ENCODE peak calls at places on chromosomes 3 and 15, in five cellular contexts. One of them, this sample, is unnamed.

GRCh38 chr3:143182861-143183667 is 63.5 kb downstream of the CHST2 start:
- DNase-seq in tibial artery: no peak
- DNase-seq in astrocyte of the cerebellum: no peak
- DNase-seq in tibial nerve: no peak
- DNase-seq in H1: no peak
- DNase-seq in this sample: no peak

GRCh38 chr3:188431553-188431952 is 277.6 kb downstream of the LPP start:
- DNase-seq in tibial artery: no peak
- DNase-seq in astrocyte of the cerebellum: no peak
- DNase-seq in tibial nerve: no peak
- DNase-seq in H1: no peak
- DNase-seq in this sample: no peak

GRCh38 chr3:181838940-181839914 is 127.5 kb downstream of the SOX2 start:
- DNase-seq in tibial artery: no peak
- DNase-seq in astrocyte of the cerebellum: no peak
- DNase-seq in tibial nerve: no peak
- DNase-seq in H1: no peak
- DNase-seq in this sample: no peak

GRCh38 chr3:111571272-111571671 is 23.9 kb downstream of the ZBED2 start:
- DNase-seq in tibial artery: no peak
- DNase-seq in astrocyte of the cerebellum: no peak
- DNase-seq in tibial nerve: no peak
- DNase-seq in H1: no peak
- DNase-seq in this sample: no peak

GRCh38 chr3:114242947-114243346 is 5.6 kb upstream of the ZNF80 start:
- DNase-seq in tibial artery: no peak
- DNase-seq in astrocyte of the cerebellum: no peak
- DNase-seq in tibial nerve: no peak
- DNase-seq in H1: no peak
- DNase-seq in this sample: no peak

GRCh38 chr3:98732239-98733054 is 30.7 kb upstream of the ST3GAL6 start:
- DNase-seq in tibial artery: peak; percentile 72
- DNase-seq in astrocyte of the cerebellum: no peak
- DNase-seq in tibial nerve: peak; percentile 53
- DNase-seq in H1: peak; percentile 31
- DNase-seq in this sample: peak; percentile 72

GRCh38 chr3:38627956-38628355 is 21.5 kb downstream of the SCN5A start:
- DNase-seq in tibial artery: no peak
- DNase-seq in astrocyte of the cerebellum: no peak
- DNase-seq in tibial nerve: no peak
- DNase-seq in H1: no peak
- DNase-seq in this sample: no peak

GRCh38 chr3:134600685-134601502 is 49.9 kb downstream of the KY start:
- DNase-seq in tibial artery: no peak
- DNase-seq in astrocyte of the cerebellum: peak; percentile 42
- DNase-seq in tibial nerve: peak; percentile 41
- DNase-seq in H1: no peak
- DNase-seq in this sample: peak; percentile 71

GRCh38 chr3:185656321-185656840 is 70.3 kb downstream of the SENP2 start:
- DNase-seq in tibial artery: peak; percentile 90
- DNase-seq in astrocyte of the cerebellum: peak; percentile 96
- DNase-seq in tibial nerve: peak; percentile 76
- DNase-seq in H1: no peak
- DNase-seq in this sample: no peak

GRCh38 chr15:34855893-34856292 is 60.5 kb upstream of the ACTC1 start:
- DNase-seq in tibial artery: peak; percentile 73
- DNase-seq in astrocyte of the cerebellum: no peak
- DNase-seq in tibial nerve: no peak
- DNase-seq in H1: no peak
- DNase-seq in this sample: no peak

GRCh38 chr15:64774556-64775523 is 549 bp downstream of the RBPMS2 start:
- DNase-seq in tibial artery: no peak
- DNase-seq in astrocyte of the cerebellum: no peak
- DNase-seq in tibial nerve: no peak
- DNase-seq in H1: no peak
- DNase-seq in this sample: peak; percentile 30

DNA sequence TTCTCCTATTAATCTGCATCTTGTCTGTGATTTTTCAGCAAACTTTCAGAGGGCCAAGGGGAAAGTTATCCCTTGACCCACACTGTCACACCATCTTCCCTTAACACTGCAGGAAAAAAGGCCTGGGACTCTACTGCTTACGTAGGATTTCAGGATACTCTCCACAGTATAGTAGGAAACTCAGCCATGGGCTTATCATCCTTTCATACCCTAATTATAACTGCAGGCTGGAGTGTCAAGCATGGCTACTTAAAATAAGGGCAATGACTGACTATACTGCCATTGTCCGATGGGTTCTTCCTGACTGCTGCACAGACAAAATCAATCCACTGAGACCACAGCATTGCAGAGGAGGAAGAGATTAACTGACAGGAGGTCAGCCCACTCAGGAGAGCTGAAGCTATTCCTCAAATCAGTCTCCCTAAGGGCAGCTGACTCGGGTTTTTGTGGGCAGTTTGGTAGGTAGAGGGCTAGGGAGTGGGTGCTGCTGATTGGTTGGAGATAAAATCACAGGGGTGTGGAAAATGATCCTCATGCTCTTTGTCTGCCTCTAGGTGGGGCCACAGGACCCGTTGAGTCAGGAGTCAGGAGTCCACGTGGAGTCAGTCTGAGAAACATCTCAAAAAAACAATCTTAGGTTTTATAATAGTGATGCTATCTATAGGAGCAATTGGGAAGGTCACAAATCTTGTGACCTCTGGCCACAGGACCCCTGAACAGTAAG is 118.2 kb upstream of the STRIT1 start:
- DNase-seq in tibial artery: no peak
- DNase-seq in astrocyte of the cerebellum: no peak
- DNase-seq in tibial nerve: no peak
- DNase-seq in H1: no peak
- DNase-seq in this sample: no peak
- TF ChIP-seq CTCF in tibial artery: no peak
- TF ChIP-seq CTCF in astrocyte of the cerebellum: no peak
- TF ChIP-seq CTCF in tibial nerve: no peak
- TF ChIP-seq CTCF in H1: no peak
- TF ChIP-seq CTCF in this sample: no peak

DNA sequence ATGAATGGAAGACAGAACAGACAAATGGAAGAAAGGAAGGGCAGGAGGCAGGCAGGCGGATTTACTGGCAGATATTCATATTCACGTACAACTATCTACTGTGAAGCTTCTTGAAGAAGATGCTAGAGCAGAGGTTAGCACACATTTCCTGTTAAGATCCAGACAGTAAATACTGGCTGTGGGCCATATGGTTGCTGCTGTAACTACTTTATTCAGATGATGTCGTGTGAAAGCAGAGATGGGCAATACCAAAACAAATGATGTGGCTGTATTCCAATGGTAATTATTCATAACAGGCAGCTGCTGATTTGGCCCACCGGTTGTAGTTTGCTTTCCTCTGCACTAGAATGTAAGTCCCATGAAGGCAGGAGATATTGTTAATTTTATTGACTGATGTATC is 115.7 kb upstream of the PRTG start:
- DNase-seq in tibial artery: no peak
- DNase-seq in astrocyte of the cerebellum: no peak
- DNase-seq in tibial nerve: no peak
- DNase-seq in H1: no peak
- DNase-seq in this sample: no peak
- TF ChIP-seq CTCF in tibial artery: no peak
- TF ChIP-seq CTCF in astrocyte of the cerebellum: no peak
- TF ChIP-seq CTCF in tibial nerve: no peak
- TF ChIP-seq CTCF in H1: no peak
- TF ChIP-seq CTCF in this sample: no peak

DNA sequence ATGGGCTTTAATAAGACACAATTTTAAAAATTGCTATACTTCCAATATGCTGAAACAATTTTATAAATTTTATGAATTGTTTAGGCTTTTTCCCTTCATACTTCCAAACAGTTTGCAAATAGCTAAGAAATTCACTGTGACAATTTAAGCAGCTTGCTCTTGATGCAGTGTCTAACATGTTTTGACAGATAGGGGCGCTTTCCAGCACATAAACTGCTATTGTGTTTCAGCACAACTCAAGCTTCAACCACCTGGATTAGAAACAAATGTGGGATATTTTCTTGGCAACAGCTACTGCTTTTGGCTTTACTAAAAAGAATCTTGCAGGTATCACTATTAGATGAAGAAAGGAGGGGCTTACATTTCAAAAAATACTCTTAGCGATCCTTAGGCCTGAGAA is 565.8 kb upstream of the DPPA4 start:
- DNase-seq in tibial artery: no peak
- DNase-seq in astrocyte of the cerebellum: no peak
- DNase-seq in tibial nerve: no peak
- DNase-seq in H1: no peak
- DNase-seq in this sample: no peak
- TF ChIP-seq CTCF in tibial artery: no peak
- TF ChIP-seq CTCF in astrocyte of the cerebellum: no peak
- TF ChIP-seq CTCF in tibial nerve: no peak
- TF ChIP-seq CTCF in H1: no peak
- TF ChIP-seq CTCF in this sample: no peak

GRCh38 chr3:6204891-6205290 is 656.0 kb upstream of the GRM7 start:
- DNase-seq in tibial artery: no peak
- DNase-seq in astrocyte of the cerebellum: no peak
- DNase-seq in tibial nerve: no peak
- DNase-seq in H1: no peak
- DNase-seq in this sample: no peak
- TF ChIP-seq CTCF in tibial artery: no peak
- TF ChIP-seq CTCF in astrocyte of the cerebellum: no peak
- TF ChIP-seq CTCF in tibial nerve: no peak
- TF ChIP-seq CTCF in H1: peak; percentile 23
- TF ChIP-seq CTCF in this sample: no peak

DNA sequence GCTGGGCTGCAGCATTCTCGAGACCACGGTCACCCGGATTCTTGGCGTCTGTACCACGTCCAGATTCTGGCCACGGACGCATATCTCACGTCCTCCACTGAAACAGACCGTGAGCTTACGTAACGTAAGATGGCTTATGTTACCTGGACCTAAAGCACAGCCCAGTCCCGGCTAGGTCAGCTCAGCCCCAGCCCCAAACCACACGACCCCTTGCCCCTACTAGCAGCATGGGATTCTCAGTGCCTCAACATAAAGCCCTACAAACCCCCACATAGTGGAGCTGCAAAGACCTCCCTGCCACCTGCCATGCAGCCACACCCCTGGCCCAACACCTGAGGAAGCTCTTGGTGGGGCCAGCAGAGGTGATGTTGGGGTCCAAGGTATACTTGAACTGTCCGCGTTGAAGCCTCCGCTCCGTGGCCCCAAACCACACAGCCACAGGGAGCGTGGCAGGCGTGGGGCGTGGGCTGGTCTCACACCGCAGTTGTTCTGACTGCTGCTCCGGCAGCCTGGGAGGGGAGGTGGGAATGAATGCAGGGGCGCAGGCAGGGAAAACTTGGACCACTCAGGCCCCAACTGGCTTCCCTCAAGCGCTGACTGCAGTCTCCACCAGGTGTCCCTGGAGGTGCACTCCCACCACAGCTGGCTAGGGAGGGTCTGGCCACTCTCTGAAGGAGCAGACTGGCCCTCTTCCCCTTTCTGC is 14.5 kb downstream of the PLXNB1 start:
- DNase-seq in tibial artery: peak; percentile 56
- DNase-seq in astrocyte of the cerebellum: no peak
- DNase-seq in tibial nerve: no peak
- DNase-seq in H1: no peak
- DNase-seq in this sample: no peak
- TF ChIP-seq CTCF in tibial artery: no peak
- TF ChIP-seq CTCF in astrocyte of the cerebellum: peak; percentile 9
- TF ChIP-seq CTCF in tibial nerve: no peak
- TF ChIP-seq CTCF in H1: peak; percentile 50
- TF ChIP-seq CTCF in this sample: no peak

This sample was measured in mesothelial cell of epicardium.